ENCODE peak calls at places on chromosomes 3 and 15, in four cellular contexts. H is heart left ventricle, T is substantia nigra, G is naive B cell. A is an unnamed sample.

GRCh38 chr15:70424937-70425411 is 327.3 kb upstream of the TLE3 start:
- DNase-seq in H (no peak), T (no peak), G (no peak), A (no peak)

GRCh38 chr3:58824285-58824684 is 157.7 kb upstream of the FAM3D start:
- DNase-seq in H (no peak), T (peak), G (peak), A (no peak)

GRCh38 chr15:51227967-51228783 is 110.2 kb downstream of the CYP19A1 start:
- DNase-seq in H (no peak), T (no peak), G (no peak), A (no peak)

GRCh38 chr15:63494406-63494805 is 10.0 kb upstream of the USP3 start:
- DNase-seq in H (no peak), T (no peak), G (no peak), A (no peak)

GRCh38 chr3:15654096-15654495 is 52.6 kb downstream of the BTD start:
- DNase-seq in H (no peak), T (no peak), G (no peak), A (no peak)

GRCh38 chr3:127731546-127731945 is 58.8 kb downstream of the ABTB1 start:
- DNase-seq in H (no peak), T (no peak), G (no peak), A (no peak)

GRCh38 chr15:92619380-92620101 is 36.0 kb downstream of the FAM174B start:
- DNase-seq in H (no peak), T (no peak), G (no peak), A (no peak)

GRCh38 chr15:36644156-36644896 is 64.9 kb downstream of the CDIN1 start:
- DNase-seq in H (no peak), T (no peak), G (no peak), A (no peak)

GRCh38 chr15:83164409-83165404 is 42.9 kb downstream of the HDGFL3 start:
- DNase-seq in H (no peak), T (no peak), G (no peak), A (no peak)

GRCh38 chr3:151460240-151460639 is 621 bp downstream of the IGSF10 start:
- DNase-seq in H (no peak), T (no peak), G (no peak), A (no peak)

GRCh38 chr3:37624276-37624675 is 237.4 kb upstream of the CTDSPL start:
- DNase-seq in H (no peak), T (no peak), G (no peak), A (no peak)

GRCh38 chr3:43505351-43505750 is 116.5 kb downstream of the ANO10 start:
- DNase-seq in H (no peak), T (no peak), G (no peak), A (no peak)

GRCh38 chr15:95323798-95324197 is 1006.7 kb upstream of the NR2F2 start:
- DNase-seq in H (no peak), T (no peak), G (no peak), A (no peak)

GRCh38 chr3:164375995-164376394 is 702.3 kb downstream of the SI start:
- DNase-seq in H (no peak), T (no peak), G (no peak), A (no peak)

GRCh38 chr15:75356539-75356938 is 9.7 kb downstream of the NEIL1 start:
- DNase-seq in H (no peak), T (no peak), G (peak), A (no peak)

GRCh38 chr3:29822051-29822450 is 541.2 kb downstream of the RBMS3 start:
- DNase-seq in H (no peak), T (no peak), G (no peak), A (no peak)

GRCh38 chr15:82047493-82048446 is 2.0 kb upstream of the MEX3B start:
- DNase-seq in H (no peak), T (no peak), G (no peak), A (no peak)

GRCh38 chr3:156617145-156617544 is 57.2 kb upstream of the TIPARP start:
- DNase-seq in H (no peak), T (no peak), G (no peak), A (no peak)

GRCh38 chr15:99434506-99435137 is 131.2 kb upstream of the MEF2A start:
- DNase-seq in H (no peak), T (no peak), G (no peak), A (no peak)

GRCh38 chr15:73994912-73995622 is 551 bp downstream of the PML start:
- DNase-seq in H (no peak), T (peak), G (no peak), A (no peak)

GRCh38 chr3:126389112-126389791 is 5.5 kb upstream of the CFAP100 start:
- DNase-seq in H (peak), T (peak), G (peak), A (peak)

GRCh38 chr3:159458010-159458409 is 530.6 kb upstream of the IL12A start:
- DNase-seq in H (no peak), T (no peak), G (no peak), A (no peak)

GRCh38 chr3:11568503-11569155 is 75.1 kb downstream of the VGLL4 start:
- DNase-seq in H (peak), T (peak), G (no peak), A (peak)

GRCh38 chr3:194632983-194633348 is 253 bp downstream of the TMEM44 start:
- DNase-seq in H (no peak), T (no peak), G (no peak), A (no peak)

GRCh38 chr3:24348348-24348747 is 146.3 kb downstream of the THRB start:
- DNase-seq in H (no peak), T (no peak), G (no peak), A (no peak)

GRCh38 chr3:10249833-10250232 is 1.6 kb downstream of the TATDN2 start:
- DNase-seq in H (no peak), T (no peak), G (no peak), A (no peak)

GRCh38 chr3:71724584-71725278 is 471 bp downstream of the EIF4E3 start:
- DNase-seq in H (peak), T (peak), G (peak), A (no peak)

GRCh38 chr3:16264174-16264707 is 502 bp downstream of the DPH3 start:
- DNase-seq in H (no peak), T (no peak), G (no peak), A (no peak)

GRCh38 chr15:42932833-42933515 is 12.4 kb upstream of the TTBK2 start:
- DNase-seq in H (no peak), T (no peak), G (no peak), A (no peak)

GRCh38 chr15:57377478-57377847 is 1.2 kb downstream of the CGNL1 start:
- DNase-seq in H (no peak), T (no peak), G (no peak), A (no peak)

GRCh38 chr3:3027976-3028567 is 82.1 kb downstream of the IL5RA start:
- DNase-seq in H (no peak), T (no peak), G (no peak), A (no peak)

GRCh38 chr3:15283702-15284101 is 48.7 kb downstream of the SH3BP5 start:
- DNase-seq in H (no peak), T (no peak), G (no peak), A (no peak)

GRCh38 chr15:83581381-83581780 is 72.5 kb upstream of the ADAMTSL3 start:
- DNase-seq in H (no peak), T (no peak), G (no peak), A (no peak)

GRCh38 chr3:130783629-130784028 is 37.0 kb upstream of the PIK3R4 start:
- DNase-seq in H (no peak), T (no peak), G (no peak), A (no peak)

GRCh38 chr3:170997966-170998913 is 28.3 kb downstream of the SLC2A2 start:
- DNase-seq in H (no peak), T (no peak), G (no peak), A (no peak)

GRCh38 chr3:169171739-169172138 is 491.8 kb downstream of the MECOM start:
- DNase-seq in H (no peak), T (no peak), G (no peak), A (no peak)

GRCh38 chr3:178634975-178635374 is 98.7 kb downstream of the KCNMB2 start:
- DNase-seq in H (no peak), T (no peak), G (no peak), A (no peak)

GRCh38 chr3:8817486-8817885 is 48.1 kb upstream of the OXTR start:
- DNase-seq in H (no peak), T (no peak), G (no peak), A (no peak)